ENCODE peak calls at places on chromosomes 7 and 10, in ten cellular contexts. One of them, this sample, is unnamed.

GRCh38 chr10:6213257-6213905 is 10.6 kb downstream of the PFKFB3 start:
- DNase-seq in stomach: no peak
- DNase-seq in thyroid gland: no peak
- DNase-seq in Peyer's patch: no peak
- DNase-seq in heart left ventricle: no peak
- DNase-seq in transverse colon: no peak
- DNase-seq in adrenal gland: no peak
- DNase-seq in A549: peak; percentile 26
- DNase-seq in IMR-90: no peak
- DNase-seq in body of pancreas: no peak
- DNase-seq in this sample: no peak

GRCh38 chr7:713488-714230 is 12.8 kb upstream of the DNAAF5 start:
- DNase-seq in stomach: no peak
- DNase-seq in thyroid gland: no peak
- DNase-seq in Peyer's patch: no peak
- DNase-seq in heart left ventricle: no peak
- DNase-seq in transverse colon: no peak
- DNase-seq in adrenal gland: no peak
- DNase-seq in A549: no peak
- DNase-seq in IMR-90: no peak
- DNase-seq in body of pancreas: no peak
- DNase-seq in this sample: peak; percentile 93

GRCh38 chr7:30996261-30996660 is 32.5 kb downstream of the GHRHR start:
- DNase-seq in stomach: no peak
- DNase-seq in thyroid gland: no peak
- DNase-seq in Peyer's patch: no peak
- DNase-seq in heart left ventricle: no peak
- DNase-seq in transverse colon: no peak
- DNase-seq in adrenal gland: no peak
- DNase-seq in A549: no peak
- DNase-seq in IMR-90: no peak
- DNase-seq in body of pancreas: no peak
- DNase-seq in this sample: no peak

GRCh38 chr10:79139124-79139835 is 70.5 kb downstream of the ZMIZ1 start:
- DNase-seq in stomach: no peak
- DNase-seq in thyroid gland: no peak
- DNase-seq in Peyer's patch: no peak
- DNase-seq in heart left ventricle: peak; percentile 82
- DNase-seq in transverse colon: peak; percentile 45
- DNase-seq in adrenal gland: no peak
- DNase-seq in A549: no peak
- DNase-seq in IMR-90: peak; percentile 97
- DNase-seq in body of pancreas: no peak
- DNase-seq in this sample: no peak

GRCh38 chr7:120444650-120445049 is 171.7 kb downstream of the KCND2 start:
- DNase-seq in stomach: no peak
- DNase-seq in thyroid gland: no peak
- DNase-seq in Peyer's patch: no peak
- DNase-seq in heart left ventricle: no peak
- DNase-seq in transverse colon: no peak
- DNase-seq in adrenal gland: no peak
- DNase-seq in A549: no peak
- DNase-seq in IMR-90: no peak
- DNase-seq in body of pancreas: no peak
- DNase-seq in this sample: no peak

GRCh38 chr10:91032614-91033248 is 111.8 kb upstream of the ANKRD1 start:
- DNase-seq in stomach: no peak
- DNase-seq in thyroid gland: no peak
- DNase-seq in Peyer's patch: no peak
- DNase-seq in heart left ventricle: peak; percentile 31
- DNase-seq in transverse colon: peak; percentile 14
- DNase-seq in adrenal gland: peak; percentile 52
- DNase-seq in A549: no peak
- DNase-seq in IMR-90: peak; percentile 22
- DNase-seq in body of pancreas: peak; percentile 29
- DNase-seq in this sample: no peak

GRCh38 chr10:119225288-119225687 is 17.9 kb downstream of the GRK5 start:
- DNase-seq in stomach: no peak
- DNase-seq in thyroid gland: no peak
- DNase-seq in Peyer's patch: no peak
- DNase-seq in heart left ventricle: no peak
- DNase-seq in transverse colon: no peak
- DNase-seq in adrenal gland: no peak
- DNase-seq in A549: no peak
- DNase-seq in IMR-90: no peak
- DNase-seq in body of pancreas: no peak
- DNase-seq in this sample: no peak

GRCh38 chr10:104256335-104257080 is 1.8 kb downstream of the GSTO1 start:
- DNase-seq in stomach: no peak
- DNase-seq in thyroid gland: no peak
- DNase-seq in Peyer's patch: no peak
- DNase-seq in heart left ventricle: no peak
- DNase-seq in transverse colon: no peak
- DNase-seq in adrenal gland: no peak
- DNase-seq in A549: no peak
- DNase-seq in IMR-90: no peak
- DNase-seq in body of pancreas: no peak
- DNase-seq in this sample: no peak

GRCh38 chr7:144436500-144436899 is 33.0 kb upstream of the NOBOX start:
- DNase-seq in stomach: no peak
- DNase-seq in thyroid gland: no peak
- DNase-seq in Peyer's patch: no peak
- DNase-seq in heart left ventricle: no peak
- DNase-seq in transverse colon: no peak
- DNase-seq in adrenal gland: no peak
- DNase-seq in A549: no peak
- DNase-seq in IMR-90: no peak
- DNase-seq in body of pancreas: no peak
- DNase-seq in this sample: no peak

GRCh38 chr10:1498746-1499343 is 238.5 kb downstream of the ADARB2 start:
- DNase-seq in stomach: no peak
- DNase-seq in thyroid gland: no peak
- DNase-seq in Peyer's patch: no peak
- DNase-seq in heart left ventricle: no peak
- DNase-seq in transverse colon: no peak
- DNase-seq in adrenal gland: no peak
- DNase-seq in A549: peak; percentile 19
- DNase-seq in IMR-90: no peak
- DNase-seq in body of pancreas: no peak
- DNase-seq in this sample: no peak

GRCh38 chr10:69382382-69383117 is 34.2 kb downstream of the TACR2 start:
- DNase-seq in stomach: no peak
- DNase-seq in thyroid gland: no peak
- DNase-seq in Peyer's patch: no peak
- DNase-seq in heart left ventricle: no peak
- DNase-seq in transverse colon: no peak
- DNase-seq in adrenal gland: no peak
- DNase-seq in A549: peak; percentile 27
- DNase-seq in IMR-90: peak; percentile 95
- DNase-seq in body of pancreas: no peak
- DNase-seq in this sample: no peak

GRCh38 chr10:78543749-78544446 is 510.2 kb downstream of the RPS24 start:
- DNase-seq in stomach: peak; percentile 41
- DNase-seq in thyroid gland: peak; percentile 61
- DNase-seq in Peyer's patch: no peak
- DNase-seq in heart left ventricle: peak; percentile 62
- DNase-seq in transverse colon: peak; percentile 54
- DNase-seq in adrenal gland: peak; percentile 54
- DNase-seq in A549: no peak
- DNase-seq in IMR-90: peak; percentile 94
- DNase-seq in body of pancreas: peak; percentile 37
- DNase-seq in this sample: peak; percentile 95

GRCh38 chr10:13729959-13730358 is 143.2 kb downstream of the PRPF18 start:
- DNase-seq in stomach: no peak
- DNase-seq in thyroid gland: no peak
- DNase-seq in Peyer's patch: no peak
- DNase-seq in heart left ventricle: no peak
- DNase-seq in transverse colon: no peak
- DNase-seq in adrenal gland: no peak
- DNase-seq in A549: no peak
- DNase-seq in IMR-90: no peak
- DNase-seq in body of pancreas: no peak
- DNase-seq in this sample: no peak

GRCh38 chr7:78198756-78199155 is 400.2 kb downstream of the PHTF2 start:
- DNase-seq in stomach: no peak
- DNase-seq in thyroid gland: no peak
- DNase-seq in Peyer's patch: no peak
- DNase-seq in heart left ventricle: no peak
- DNase-seq in transverse colon: no peak
- DNase-seq in adrenal gland: no peak
- DNase-seq in A549: no peak
- DNase-seq in IMR-90: peak; percentile 75
- DNase-seq in body of pancreas: no peak
- DNase-seq in this sample: no peak

GRCh38 chr10:26859241-26860025 is 1.3 kb downstream of the ABI1 start:
- DNase-seq in stomach: no peak
- DNase-seq in thyroid gland: no peak
- DNase-seq in Peyer's patch: no peak
- DNase-seq in heart left ventricle: no peak
- DNase-seq in transverse colon: no peak
- DNase-seq in adrenal gland: no peak
- DNase-seq in A549: no peak
- DNase-seq in IMR-90: peak; percentile 38
- DNase-seq in body of pancreas: no peak
- DNase-seq in this sample: no peak
- H3K27ac ChIP-seq in stomach: peak overlapping the region; percentile 90
- H3K27ac ChIP-seq in thyroid gland: peak overlapping the region; percentile 94
- H3K27ac ChIP-seq in Peyer's patch: peak overlapping the region; percentile 99
- H3K27ac ChIP-seq in heart left ventricle: peak overlapping the region; percentile 98
- H3K27ac ChIP-seq in transverse colon: peak overlapping the region; percentile 97
- H3K27ac ChIP-seq in adrenal gland: peak overlapping the region; percentile 93
- H3K27ac ChIP-seq in A549: peak overlapping the region; percentile 94
- H3K27ac ChIP-seq in IMR-90: peak overlapping the region; percentile 83
- H3K27ac ChIP-seq in body of pancreas: peak overlapping the region; percentile 4
- H3K27ac ChIP-seq in this sample: peak overlapping the region; percentile 97

GRCh38 chr7:139427788-139428187 is 55.7 kb downstream of the KLRG2 start:
- DNase-seq in stomach: no peak
- DNase-seq in thyroid gland: no peak
- DNase-seq in Peyer's patch: no peak
- DNase-seq in heart left ventricle: no peak
- DNase-seq in transverse colon: no peak
- DNase-seq in adrenal gland: no peak
- DNase-seq in A549: no peak
- DNase-seq in IMR-90: no peak
- DNase-seq in body of pancreas: no peak
- DNase-seq in this sample: no peak
- TF ChIP-seq POLR2A in stomach: no peak
- TF ChIP-seq POLR2A in thyroid gland: no peak
- TF ChIP-seq POLR2A in Peyer's patch: no peak
- TF ChIP-seq POLR2A in heart left ventricle: no peak
- TF ChIP-seq POLR2A in transverse colon: no peak
- TF ChIP-seq POLR2A in adrenal gland: no peak
- TF ChIP-seq POLR2A in A549: no peak
- TF ChIP-seq POLR2A in IMR-90: no peak
- TF ChIP-seq POLR2A in body of pancreas: no peak
- TF ChIP-seq POLR2A in this sample: no peak

GRCh38 chr7:51242007-51242691 is 74.5 kb downstream of the COBL start:
- DNase-seq in stomach: no peak
- DNase-seq in thyroid gland: peak; percentile 58
- DNase-seq in Peyer's patch: no peak
- DNase-seq in heart left ventricle: no peak
- DNase-seq in transverse colon: no peak
- DNase-seq in adrenal gland: no peak
- DNase-seq in A549: peak; percentile 9
- DNase-seq in IMR-90: no peak
- DNase-seq in body of pancreas: no peak
- DNase-seq in this sample: peak; percentile 32
- H3K4me3 ChIP-seq in stomach: no peak overlapping the region
- H3K4me3 ChIP-seq in thyroid gland: no peak overlapping the region
- H3K4me3 ChIP-seq in Peyer's patch: no peak overlapping the region
- H3K4me3 ChIP-seq in heart left ventricle: no peak overlapping the region
- H3K4me3 ChIP-seq in transverse colon: no peak overlapping the region
- H3K4me3 ChIP-seq in adrenal gland: no peak overlapping the region
- H3K4me3 ChIP-seq in A549: no peak overlapping the region
- H3K4me3 ChIP-seq in IMR-90: no peak overlapping the region
- H3K4me3 ChIP-seq in body of pancreas: no peak overlapping the region
- H3K4me3 ChIP-seq in this sample: no peak overlapping the region

GRCh38 chr10:114367676-114368391 is 36.5 kb downstream of the AFAP1L2 start:
- DNase-seq in stomach: no peak
- DNase-seq in thyroid gland: peak; percentile 39
- DNase-seq in Peyer's patch: no peak
- DNase-seq in heart left ventricle: no peak
- DNase-seq in transverse colon: no peak
- DNase-seq in adrenal gland: no peak
- DNase-seq in A549: peak; percentile 75
- DNase-seq in IMR-90: no peak
- DNase-seq in body of pancreas: no peak
- DNase-seq in this sample: no peak
- H3K27ac ChIP-seq in stomach: no peak overlapping the region
- H3K27ac ChIP-seq in thyroid gland: no peak overlapping the region
- H3K27ac ChIP-seq in Peyer's patch: no peak overlapping the region
- H3K27ac ChIP-seq in heart left ventricle: no peak overlapping the region
- H3K27ac ChIP-seq in transverse colon: peak overlapping the region; percentile 42
- H3K27ac ChIP-seq in adrenal gland: no peak overlapping the region
- H3K27ac ChIP-seq in A549: peak overlapping the region; percentile 90
- H3K27ac ChIP-seq in IMR-90: no peak overlapping the region
- H3K27ac ChIP-seq in body of pancreas: no peak overlapping the region
- H3K27ac ChIP-seq in this sample: peak overlapping the region; percentile 17

GRCh38 chr10:101833466-101833865 is 10.1 kb downstream of the KCNIP2 start:
- DNase-seq in stomach: no peak
- DNase-seq in thyroid gland: no peak
- DNase-seq in Peyer's patch: no peak
- DNase-seq in heart left ventricle: no peak
- DNase-seq in transverse colon: no peak
- DNase-seq in adrenal gland: no peak
- DNase-seq in A549: no peak
- DNase-seq in IMR-90: no peak
- DNase-seq in body of pancreas: no peak
- DNase-seq in this sample: no peak
- TF ChIP-seq POLR2A in stomach: no peak
- TF ChIP-seq POLR2A in thyroid gland: no peak
- TF ChIP-seq POLR2A in Peyer's patch: no peak
- TF ChIP-seq POLR2A in heart left ventricle: no peak
- TF ChIP-seq POLR2A in transverse colon: no peak
- TF ChIP-seq POLR2A in adrenal gland: no peak
- TF ChIP-seq POLR2A in A549: no peak
- TF ChIP-seq POLR2A in IMR-90: no peak
- TF ChIP-seq POLR2A in body of pancreas: no peak
- TF ChIP-seq POLR2A in this sample: no peak

GRCh38 chr7:94782777-94783176 is 124.6 kb upstream of the PPP1R9A start:
- DNase-seq in stomach: no peak
- DNase-seq in thyroid gland: no peak
- DNase-seq in Peyer's patch: no peak
- DNase-seq in heart left ventricle: no peak
- DNase-seq in transverse colon: no peak
- DNase-seq in adrenal gland: no peak
- DNase-seq in A549: no peak
- DNase-seq in IMR-90: no peak
- DNase-seq in body of pancreas: no peak
- DNase-seq in this sample: no peak
- H3K4me3 ChIP-seq in stomach: no peak overlapping the region
- H3K4me3 ChIP-seq in thyroid gland: no peak overlapping the region
- H3K4me3 ChIP-seq in Peyer's patch: no peak overlapping the region
- H3K4me3 ChIP-seq in heart left ventricle: no peak overlapping the region
- H3K4me3 ChIP-seq in transverse colon: no peak overlapping the region
- H3K4me3 ChIP-seq in adrenal gland: no peak overlapping the region
- H3K4me3 ChIP-seq in A549: no peak overlapping the region
- H3K4me3 ChIP-seq in IMR-90: no peak overlapping the region
- H3K4me3 ChIP-seq in body of pancreas: no peak overlapping the region
- H3K4me3 ChIP-seq in this sample: no peak overlapping the region

DNA sequence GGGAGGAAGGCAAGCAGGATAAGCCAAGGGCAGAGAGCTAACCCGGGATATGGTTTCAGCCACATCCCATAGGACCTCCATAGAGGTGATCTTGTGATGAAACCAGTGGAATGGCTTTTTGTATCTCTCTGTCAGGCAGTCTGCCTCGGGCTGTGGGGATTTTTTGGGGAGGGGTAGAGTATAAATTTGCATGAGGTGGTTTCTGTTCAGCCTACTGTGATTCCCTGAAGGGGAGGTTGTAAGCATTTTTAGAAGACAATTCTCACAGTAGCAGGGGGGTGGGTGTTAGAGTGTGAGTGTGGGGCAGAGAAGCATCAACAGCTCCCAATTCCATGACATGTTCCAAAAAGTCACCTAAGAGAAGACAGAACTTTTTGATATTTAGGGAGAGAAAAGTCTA is 11.8 kb downstream of the OR9A2 start:
- DNase-seq in stomach: no peak
- DNase-seq in thyroid gland: no peak
- DNase-seq in Peyer's patch: no peak
- DNase-seq in heart left ventricle: no peak
- DNase-seq in transverse colon: no peak
- DNase-seq in adrenal gland: no peak
- DNase-seq in A549: no peak
- DNase-seq in IMR-90: no peak
- DNase-seq in body of pancreas: no peak
- DNase-seq in this sample: no peak
- H3K27ac ChIP-seq in stomach: no peak overlapping the region
- H3K27ac ChIP-seq in thyroid gland: no peak overlapping the region
- H3K27ac ChIP-seq in Peyer's patch: no peak overlapping the region
- H3K27ac ChIP-seq in heart left ventricle: no peak overlapping the region
- H3K27ac ChIP-seq in transverse colon: no peak overlapping the region
- H3K27ac ChIP-seq in adrenal gland: no peak overlapping the region
- H3K27ac ChIP-seq in A549: no peak overlapping the region
- H3K27ac ChIP-seq in IMR-90: no peak overlapping the region
- H3K27ac ChIP-seq in body of pancreas: no peak overlapping the region
- H3K27ac ChIP-seq in this sample: peak overlapping the region; percentile 54